ENCODE peak calls at places on chromosomes 5 and 9, in five cellular contexts. C is CD8-positive, alpha-beta T cell; D is fibroblast of lung; O is K562; Q is prostate gland. E is an unnamed sample.

GRCh38 chr9:111599092-111599947 is at the start of gene PTGR1:
- DNase-seq in Q (peak; percentile 78), C (peak; percentile 25), O (no peak), D (peak; percentile 87), E (peak; percentile 38)

GRCh38 chr9:105118646-105119045 is 125.8 kb upstream of the SLC44A1 start:
- DNase-seq in C (no peak), O (no peak), D (no peak), Q (no peak), E (no peak)

GRCh38 chr9:114965565-114965964 is 35.2 kb upstream of the TNFSF8 start:
- DNase-seq in O (no peak), C (no peak), D (no peak), Q (no peak), E (no peak)

GRCh38 chr9:27784999-27785713 is 211.9 kb upstream of the C9orf72 start:
- DNase-seq in O (no peak), D (no peak), C (no peak), Q (no peak), E (no peak)

GRCh38 chr9:114507726-114508125 is 2.5 kb upstream of the WHRN start:
- DNase-seq in Q (no peak), O (no peak), D (peak; percentile 21), C (peak; percentile 28), E (no peak)

GRCh38 chr5:144100702-144101101 is 69.8 kb downstream of the YIPF5 start:
- DNase-seq in O (no peak), D (no peak), C (no peak), Q (no peak), E (no peak)

GRCh38 chr5:74104469-74104868 is 478.5 kb downstream of the ARHGEF28 start:
- DNase-seq in D (peak; percentile 2), C (no peak), O (no peak), Q (peak; percentile 54), E (no peak)

GRCh38 chr5:132294728-132295504 is 722 bp downstream of the SLC22A4 start:
- DNase-seq in D (peak; percentile 63), Q (peak; percentile 55), O (peak; percentile 58), C (peak; percentile 77), E (peak; percentile 50)

GRCh38 chr9:89593776-89594427 is 10.9 kb upstream of the GADD45G start:
- DNase-seq in C (peak; percentile 58), D (no peak), Q (no peak), O (peak; percentile 52), E (no peak)

GRCh38 chr5:166845044-166845443 is 1446.4 kb upstream of the WWC1 start:
- DNase-seq in Q (no peak), O (peak; percentile 7), D (peak; percentile 24), C (no peak), E (no peak)

GRCh38 chr5:62132279-62132678 is 173.7 kb upstream of the KIF2A start:
- DNase-seq in C (no peak), O (no peak), Q (no peak), D (no peak), E (no peak)

GRCh38 chr9:124621371-124622328 is 114.5 kb upstream of the NR5A1 start:
- DNase-seq in Q (no peak), D (peak; percentile 22), O (no peak), C (peak; percentile 19), E (no peak)

GRCh38 chr5:103938151-103938671 is 375.6 kb upstream of the NUDT12 start:
- DNase-seq in Q (no peak), C (no peak), D (peak; percentile 8), O (no peak), E (no peak)

GRCh38 chr5:147267082-147267832 is 32.4 kb downstream of the STK32A start:
- DNase-seq in O (no peak), Q (no peak), C (no peak), D (no peak), E (no peak)

GRCh38 chr5:90446961-90447360 is 27.6 kb downstream of the MBLAC2 start:
- DNase-seq in D (peak; percentile 60), Q (no peak), O (no peak), C (no peak), E (no peak)

GRCh38 chr5:153619706-153620105 is 129.2 kb downstream of the GRIA1 start:
- DNase-seq in D (peak; percentile 62), C (no peak), Q (no peak), O (no peak), E (no peak)

GRCh38 chr9:31519011-31519410 is 865.4 kb upstream of the ACO1 start:
- DNase-seq in D (no peak), C (peak; percentile 42), O (no peak), Q (no peak), E (no peak)

GRCh38 chr5:174724484-174725260 is at the start of gene MSX2:
- DNase-seq in D (peak; percentile 88), O (peak; percentile 70), C (no peak), Q (peak; percentile 94), E (peak; percentile 13)

GRCh38 chr5:157303667-157304327 is 37.9 kb downstream of the CYFIP2 start:
- DNase-seq in O (peak; percentile 35), C (peak; percentile 69), Q (no peak), D (no peak), E (no peak)

GRCh38 chr9:95511232-95511951 is 5.4 kb downstream of the PTCH1 start:
- DNase-seq in D (peak; percentile 80), C (peak; percentile 27), Q (peak; percentile 65), O (no peak), E (no peak)

GRCh38 chr5:2207109-2207399 is 324.3 kb upstream of the IRX4 start:
- DNase-seq in C (no peak), D (no peak), Q (no peak), O (no peak), E (no peak)

GRCh38 chr9:89467278-89467625 is 30.7 kb downstream of the SEMA4D start:
- DNase-seq in O (no peak), D (no peak), C (no peak), Q (no peak), E (no peak)

GRCh38 chr5:460413-460700 is 17.4 kb downstream of the EXOC3 start:
- DNase-seq in C (no peak), O (no peak), D (no peak), Q (no peak), E (no peak)

GRCh38 chr9:131670247-131670681 is 69.6 kb downstream of the RAPGEF1 start:
- DNase-seq in O (no peak), D (no peak), Q (no peak), C (peak; percentile 47), E (no peak)

GRCh38 chr9:137354845-137355420 is 52.9 kb upstream of the NRARP start:
- DNase-seq in D (no peak), C (no peak), Q (no peak), O (no peak), E (no peak)

GRCh38 chr9:133576591-133577462 is 32.4 kb downstream of the FAM163B start:
- DNase-seq in Q (no peak), O (peak; percentile 40), C (no peak), D (no peak), E (no peak)

GRCh38 chr5:57033103-57033502 is 81.2 kb upstream of the MIER3 start:
- DNase-seq in D (no peak), C (no peak), O (no peak), Q (no peak), E (no peak)

GRCh38 chr5:172045315-172045632 is 38.8 kb upstream of the FBXW11 start:
- DNase-seq in D (no peak), Q (no peak), O (no peak), C (no peak), E (no peak)

GRCh38 chr9:136081113-136081825 is 13.8 kb downstream of the NACC2 start:
- DNase-seq in D (peak; percentile 80), Q (no peak), C (peak; percentile 9), O (no peak), E (no peak)

GRCh38 chr5:77993799-77994318 is 217.7 kb upstream of the TBCA start:
- DNase-seq in O (no peak), D (no peak), C (no peak), Q (no peak), E (peak; percentile 83)

GRCh38 chr5:138653502-138653901 is 78.3 kb upstream of the HSPA9 start:
- DNase-seq in Q (no peak), O (no peak), D (peak; percentile 20), C (no peak), E (peak; percentile 22)

GRCh38 chr5:173762930-173763329 is 125.2 kb upstream of the CPEB4 start:
- DNase-seq in C (no peak), O (no peak), Q (no peak), D (no peak), E (no peak)

DNA sequence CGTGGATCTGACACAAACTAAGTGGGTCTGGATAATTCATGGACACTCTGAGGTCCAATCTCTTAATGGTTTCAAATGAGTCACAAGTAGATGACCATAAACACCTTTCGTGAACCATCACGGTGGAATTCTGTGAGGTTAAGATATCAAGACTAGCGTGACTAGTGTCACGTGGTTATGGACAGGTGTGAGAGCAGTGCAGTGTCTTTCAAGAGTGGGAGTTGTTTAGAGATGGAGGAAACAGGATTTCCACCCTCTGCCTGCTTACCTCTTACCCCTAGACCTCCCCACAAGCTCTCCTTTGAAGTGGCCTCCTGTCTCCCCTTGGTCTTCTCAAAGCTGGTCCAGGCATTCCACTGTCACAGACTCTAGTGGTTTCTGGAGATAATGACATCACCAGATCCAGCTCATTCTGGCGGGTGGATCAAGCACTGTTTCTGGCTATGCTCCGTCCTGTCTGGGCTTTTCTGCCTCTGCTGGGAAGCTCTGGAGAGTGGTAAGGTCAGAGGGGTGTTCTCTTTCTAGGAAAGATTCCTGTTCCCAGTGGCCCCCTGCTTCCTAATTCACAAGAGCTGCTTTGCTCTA is 20.0 kb upstream of the ZNF782 start:
- DNase-seq in C (no peak), O (no peak), Q (no peak), D (no peak), E (no peak)
- H3K27ac ChIP-seq in C (no peak overlapping the region), O (no peak overlapping the region), Q (peak overlapping the region; percentile 85), D (no peak overlapping the region), E (no peak overlapping the region)

GRCh38 chr9:110114086-110114887 is 93.7 kb downstream of the C9orf152 start:
- DNase-seq in Q (no peak), O (no peak), C (no peak), D (peak; percentile 71), E (no peak)

GRCh38 chr9:110115868-110116542 is 92.0 kb downstream of the C9orf152 start:
- DNase-seq in C (no peak), D (peak; percentile 95), O (no peak), Q (no peak), E (no peak)

GRCh38 chr9:110116543-110116885 is 91.4 kb downstream of the C9orf152 start:
- DNase-seq in D (peak; percentile 99), O (no peak), Q (no peak), C (no peak), E (no peak)

GRCh38 chr9:110115341-110115820 is 92.6 kb downstream of the C9orf152 start:
- DNase-seq in C (no peak), Q (no peak), O (no peak), D (peak; percentile 86), E (no peak)

GRCh38 chr9:110114888-110115259 is 93.1 kb downstream of the C9orf152 start:
- DNase-seq in D (peak; percentile 45), Q (no peak), C (no peak), O (no peak), E (no peak)
- H3K27ac ChIP-seq in D (peak overlapping the region; percentile 85), Q (no peak overlapping the region), C (no peak overlapping the region), O (no peak overlapping the region), E (no peak overlapping the region)

DNA sequence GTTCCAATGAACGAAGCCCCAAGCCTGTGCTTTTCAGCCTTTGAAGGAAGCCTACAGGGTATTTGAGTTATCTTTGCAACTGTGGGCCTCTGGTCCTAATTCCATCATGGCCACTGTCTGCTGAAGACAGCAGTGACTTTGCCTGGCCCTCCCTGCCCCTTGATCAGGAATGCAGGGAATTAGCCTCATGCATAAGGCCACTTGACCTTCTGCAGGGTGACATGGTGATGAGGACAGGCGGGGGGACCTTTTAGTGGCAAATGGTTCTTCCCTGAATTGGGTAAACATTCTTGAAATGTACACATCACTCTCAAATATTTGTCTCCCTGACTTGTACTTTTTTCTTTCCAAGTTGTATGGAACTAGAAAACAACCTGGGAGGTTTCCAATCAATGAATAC is 25.2 kb upstream of the XPA start:
- DNase-seq in Q (no peak), C (no peak), O (no peak), D (no peak), E (no peak)
- H3K27ac ChIP-seq in Q (no peak overlapping the region), C (no peak overlapping the region), O (no peak overlapping the region), D (no peak overlapping the region), E (no peak overlapping the region)

GRCh38 chr5:170523830-170524229 is 20.0 kb downstream of the KCNIP1 start:
- DNase-seq in O (no peak), Q (no peak), D (no peak), C (no peak), E (no peak)
- H3K27ac ChIP-seq in O (no peak overlapping the region), Q (no peak overlapping the region), D (no peak overlapping the region), C (no peak overlapping the region), E (no peak overlapping the region)